ENCODE peak calls at places on chromosomes 2 and 18, in nine cellular contexts. K is CD8-positive, alpha-beta memory T cell; Z is lower lobe of right lung; R is CD4-positive, alpha-beta memory T cell; G is GM23338; C is CD8-positive, alpha-beta T cell; I is endodermal cell; P is H9; W is iPS DF 6.9. Q is an unnamed sample. For H3K27me3, the result is how much of the 10 kb centered on the place peaks cover.

GRCh38 chr2:237511421-237511820 is 24.4 kb downstream of the MLPH start:
- DNase-seq in K (no peak), Z (no peak), R (no peak), G (no peak), C (no peak), I (no peak), P (no peak), W (no peak), Q (peak)

GRCh38 chr18:3649135-3649558 is 199.2 kb downstream of the TGIF1 start:
- DNase-seq in K (no peak), Z (no peak), R (no peak), G (no peak), C (no peak), I (peak), P (no peak), W (no peak), Q (no peak)

GRCh38 chr18:21484851-21485636 is 115.5 kb downstream of the ESCO1 start:
- DNase-seq in K (no peak), Z (no peak), R (no peak), G (no peak), C (no peak), I (no peak), P (no peak), W (no peak), Q (peak)

GRCh38 chr18:9802774-9803697 is 82.7 kb upstream of the TXNDC2 start:
- DNase-seq in K (no peak), Z (no peak), R (no peak), G (peak), C (no peak), I (peak), P (no peak), W (no peak), Q (peak)

GRCh38 chr18:63236990-63237389 is 82.6 kb downstream of the BCL2 start:
- DNase-seq in K (no peak), Z (peak), R (no peak), G (peak), C (no peak), I (no peak), P (no peak), W (no peak), Q (peak)

GRCh38 chr18:34723143-34723542 is 13.0 kb downstream of the DTNA start:
- DNase-seq in K (no peak), Z (no peak), R (no peak), G (no peak), C (no peak), I (no peak), P (no peak), W (no peak), Q (peak)

GRCh38 chr2:158184001-158184400 is 82.3 kb downstream of the UPP2 start:
- DNase-seq in K (no peak), Z (no peak), R (no peak), G (no peak), C (no peak), I (no peak), P (no peak), W (no peak), Q (no peak)

GRCh38 chr2:121019756-121020155 is 265.2 kb downstream of the TFCP2L1 start:
- DNase-seq in K (no peak), Z (no peak), R (no peak), G (no peak), C (no peak), I (peak), P (no peak), W (no peak), Q (no peak)

GRCh38 chr2:73281244-73281643 is 3.0 kb downstream of the FBXO41 start:
- DNase-seq in K (no peak), Z (no peak), R (no peak), G (no peak), C (no peak), I (no peak), P (no peak), W (no peak), Q (no peak)
- H3K27me3 ChIP-seq in K (under half), Z (under half), R (under half), G (under half), C (under half), I (under half), P (under half), W (under half), Q (under half)

DNA sequence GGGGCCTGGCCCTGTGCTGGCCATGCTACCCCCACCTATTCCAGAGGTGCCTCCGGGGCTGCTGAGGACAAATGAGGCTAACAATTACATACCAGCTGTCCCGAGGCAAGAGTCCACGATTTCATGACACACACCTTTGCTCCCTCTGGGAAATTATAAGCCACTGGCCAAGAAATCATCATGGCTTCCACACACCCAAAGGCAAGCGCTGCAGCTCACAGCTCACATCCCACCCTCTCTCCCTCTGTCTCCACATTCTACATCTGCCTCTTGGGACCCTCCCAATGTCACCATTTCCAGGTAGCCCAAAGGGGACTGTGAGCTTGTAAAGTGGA is 134.4 kb downstream of the HDAC4 start:
- DNase-seq in K (no peak), Z (no peak), R (no peak), G (no peak), C (peak), I (no peak), P (no peak), W (no peak), Q (no peak)
- H3K27me3 ChIP-seq in K (under half), Z (under half), R (under half), G (under half), C (under half), I (under half), P (under half), W (under half), Q (under half)

GRCh38 chr18:50061876-50062517 is 132.9 kb downstream of the MYO5B start:
- DNase-seq in K (no peak), Z (no peak), R (no peak), G (no peak), C (no peak), I (no peak), P (no peak), W (no peak), Q (no peak)

GRCh38 chr18:50058731-50059130 is 136.2 kb downstream of the MYO5B start:
- DNase-seq in K (no peak), Z (no peak), R (no peak), G (no peak), C (no peak), I (no peak), P (no peak), W (no peak), Q (no peak)

GRCh38 chr18:50057009-50057408 is 137.9 kb downstream of the MYO5B start:
- DNase-seq in K (no peak), Z (no peak), R (no peak), G (peak), C (no peak), I (no peak), P (no peak), W (no peak), Q (no peak)

GRCh38 chr18:50065039-50065438 is 129.9 kb downstream of the MYO5B start:
- DNase-seq in K (no peak), Z (no peak), R (no peak), G (no peak), C (no peak), I (no peak), P (no peak), W (no peak), Q (no peak)

GRCh38 chr18:50060822-50061221 is 134.1 kb downstream of the MYO5B start:
- DNase-seq in K (no peak), Z (no peak), R (no peak), G (peak), C (no peak), I (no peak), P (no peak), W (no peak), Q (no peak)
- H3K27me3 ChIP-seq in K (under half), Z (under half), R (under half), G (under half), C (under half), I (under half), P (under half), W (under half), Q (under half)

GRCh38 chr2:12448846-12449480 is 267.8 kb upstream of the TRIB2 start:
- DNase-seq in K (no peak), Z (no peak), R (no peak), G (no peak), C (no peak), I (no peak), P (no peak), W (no peak), Q (peak)

GRCh38 chr2:12455626-12456025 is 261.1 kb upstream of the TRIB2 start:
- DNase-seq in K (no peak), Z (no peak), R (no peak), G (no peak), C (no peak), I (no peak), P (no peak), W (no peak), Q (peak)

GRCh38 chr2:12453731-12454130 is 263.0 kb upstream of the TRIB2 start:
- DNase-seq in K (no peak), Z (no peak), R (no peak), G (no peak), C (no peak), I (no peak), P (no peak), W (no peak), Q (no peak)

GRCh38 chr2:12452211-12452610 is 264.5 kb upstream of the TRIB2 start:
- DNase-seq in K (no peak), Z (no peak), R (no peak), G (no peak), C (no peak), I (no peak), P (no peak), W (no peak), Q (no peak)

GRCh38 chr2:12451726-12452125 is 265.0 kb upstream of the TRIB2 start:
- DNase-seq in K (no peak), Z (no peak), R (peak), G (no peak), C (no peak), I (no peak), P (no peak), W (no peak), Q (no peak)
- H3K27me3 ChIP-seq in K (under half), Z (under half), R (under half), G (under half), C (under half), I (under half), P (under half), W (under half), Q (under half)

GRCh38 chr2:70795164-70795995 is 4.9 kb upstream of the FIGLA start:
- DNase-seq in K (no peak), Z (no peak), R (no peak), G (no peak), C (no peak), I (no peak), P (no peak), W (no peak), Q (no peak)

GRCh38 chr2:70801607-70802263 is 11.3 kb upstream of the FIGLA start:
- DNase-seq in K (no peak), Z (no peak), R (no peak), G (no peak), C (no peak), I (no peak), P (no peak), W (no peak), Q (no peak)

GRCh38 chr2:70797502-70797901 is 7.1 kb upstream of the FIGLA start:
- DNase-seq in K (no peak), Z (no peak), R (no peak), G (no peak), C (no peak), I (no peak), P (no peak), W (no peak), Q (no peak)

GRCh38 chr2:70796247-70796646 is 5.8 kb upstream of the FIGLA start:
- DNase-seq in K (no peak), Z (no peak), R (no peak), G (no peak), C (no peak), I (peak), P (no peak), W (no peak), Q (no peak)

DNA sequence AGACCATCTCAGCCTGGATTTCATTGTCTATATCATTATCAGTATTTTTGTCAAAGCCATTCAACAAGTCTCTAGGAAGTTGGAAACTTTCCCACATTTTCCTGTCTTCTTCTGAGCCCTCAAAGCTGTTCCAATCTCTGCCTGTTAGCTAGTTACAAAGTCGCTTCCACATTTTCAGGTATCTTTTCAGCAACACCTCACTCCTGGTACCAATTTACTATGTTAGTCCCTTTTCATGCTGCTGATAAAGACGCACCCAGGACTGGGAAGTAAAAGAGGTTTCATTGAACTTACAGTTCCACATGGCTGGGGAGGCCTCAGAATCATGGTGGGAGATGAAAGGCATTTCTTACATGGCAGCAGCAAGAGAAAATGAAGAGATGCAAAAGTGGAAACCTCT is 9.3 kb upstream of the FIGLA start:
- DNase-seq in K (no peak), Z (no peak), R (no peak), G (no peak), C (no peak), I (no peak), P (no peak), W (no peak), Q (no peak)
- H3K27me3 ChIP-seq in K (under half), Z (under half), R (under half), G (under half), C (under half), I (under half), P (under half), W (under half), Q (under half)